ENCODE peak calls at places on chromosomes 4 and X, in four cellular contexts. L is WTC11, Q is K562, X is HepG2. I is an unnamed sample.
A peak's percentile ranks its signal among the peaks of the same experiment; 100 is the strongest.

GRCh38 chr4:21205821-21206531 is 505.7 kb downstream of the PACRGL start:
- DNase-seq in L (no peak), Q (no peak), X (peak; percentile 89), I (no peak)

GRCh38 chrX:2478546-2479419 is 22.0 kb downstream of the DHRSX start:
- DNase-seq in L (no peak), Q (no peak), X (no peak), I (no peak)

GRCh38 chr4:168886361-168886760 is 123.7 kb downstream of the CBR4 start:
- DNase-seq in L (no peak), Q (no peak), X (no peak), I (no peak)

GRCh38 chr4:8756816-8757215 is 114.8 kb downstream of the HMX1 start:
- DNase-seq in L (peak; percentile 12), Q (no peak), X (no peak), I (no peak)

GRCh38 chr4:155889036-155889793 is 14.3 kb upstream of the TDO2 start:
- DNase-seq in L (no peak), Q (no peak), X (no peak), I (no peak)

GRCh38 chr4:23333946-23334878 is 555.6 kb downstream of the PPARGC1A start:
- DNase-seq in L (peak; percentile 14), Q (peak; percentile 16), X (no peak), I (peak; percentile 3)

GRCh38 chr4:85496933-85497332 is 22.0 kb downstream of the ARHGAP24 start:
- DNase-seq in L (no peak), Q (no peak), X (no peak), I (no peak)

GRCh38 chrX:16838202-16839066 is 31.7 kb downstream of the RBBP7 start:
- DNase-seq in L (no peak), Q (no peak), X (no peak), I (no peak)

GRCh38 chr4:101419324-101420135 is 72.2 kb upstream of the PPP3CA start:
- DNase-seq in L (no peak), Q (no peak), X (no peak), I (no peak)

GRCh38 chrX:2451456-2452316 is 49.1 kb downstream of the DHRSX start:
- DNase-seq in L (peak; percentile 44), Q (peak; percentile 45), X (no peak), I (no peak)

GRCh38 chr4:2136736-2137135 is 77.6 kb downstream of the NAT8L start:
- DNase-seq in L (no peak), Q (no peak), X (no peak), I (no peak)

GRCh38 chr4:65968873-65969272 is 298.6 kb upstream of the EPHA5 start:
- DNase-seq in L (no peak), Q (no peak), X (peak; percentile 10), I (no peak)

GRCh38 chr4:154928640-154929257 is 147.7 kb downstream of the RBM46 start:
- DNase-seq in L (peak; percentile 40), Q (no peak), X (peak; percentile 32), I (peak; percentile 30)

GRCh38 chr4:48439988-48440387 is 43.2 kb upstream of the SLC10A4 start:
- DNase-seq in L (no peak), Q (no peak), X (no peak), I (no peak)

GRCh38 chrX:47232197-47232802 is 509 bp upstream of the USP11 start:
- DNase-seq in L (no peak), Q (no peak), X (no peak), I (no peak)

GRCh38 chr4:74278490-74278889 is 29.8 kb upstream of the EPGN start:
- DNase-seq in L (no peak), Q (peak; percentile 27), X (no peak), I (no peak)

GRCh38 chr4:18366762-18367358 is 345.3 kb upstream of the LCORL start:
- DNase-seq in L (no peak), Q (no peak), X (peak; percentile 24), I (no peak)

GRCh38 chr4:146340798-146341197 is 126.5 kb downstream of the REELD1 start:
- DNase-seq in L (no peak), Q (no peak), X (no peak), I (no peak)

GRCh38 chrX:40156472-40157227 is 58.9 kb upstream of the BCOR start:
- DNase-seq in L (peak; percentile 49), Q (no peak), X (no peak), I (no peak)

GRCh38 chr4:7186081-7186480 is 6.3 kb upstream of the SORCS2 start:
- DNase-seq in L (peak; percentile 64), Q (peak; percentile 60), X (peak; percentile 24), I (no peak)

DNA sequence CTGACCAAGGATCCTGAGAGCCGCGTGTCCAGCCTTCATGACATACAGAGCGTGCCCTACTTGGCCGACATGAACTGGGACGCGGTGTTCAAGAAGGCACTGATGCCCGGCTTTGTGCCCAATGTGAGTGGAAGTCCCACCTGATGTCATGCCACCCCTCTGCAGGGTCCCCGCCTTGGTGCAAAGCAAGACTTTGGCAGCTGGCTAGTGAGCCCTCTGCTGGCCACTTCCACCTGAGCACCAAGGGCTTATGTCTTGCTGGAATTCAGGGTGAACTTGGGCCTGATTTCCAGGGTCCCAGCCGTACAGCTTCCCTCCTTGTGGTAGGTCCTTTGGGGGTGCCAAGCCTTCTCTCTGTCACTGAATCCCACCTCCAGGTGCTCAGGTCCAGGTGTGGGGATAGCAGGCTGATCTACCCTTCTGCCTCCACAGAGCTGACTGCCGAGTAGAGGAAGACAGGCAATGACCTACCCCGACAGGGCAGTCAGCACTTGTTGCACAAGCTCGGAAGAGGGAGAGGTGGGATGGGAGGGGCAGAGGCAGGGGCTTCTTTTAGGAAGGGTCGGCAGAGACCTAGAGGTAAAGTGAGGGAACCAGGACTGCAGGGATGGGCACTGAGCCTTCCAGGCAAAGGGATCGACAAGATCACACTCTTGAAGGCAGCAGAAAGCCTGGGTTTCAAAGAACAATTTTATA is 248.1 kb downstream of the EVC2 start:
- DNase-seq in L (peak; percentile 66), Q (peak; percentile 49), X (peak; percentile 13), I (peak; percentile 60)
- TF ChIP-seq ELF4 in L (no peak), Q (no peak), X (no peak), I (no peak)

GRCh38 chrX:153800177-153800722 is 5.8 kb downstream of the SSR4 start:
- DNase-seq in L (no peak), Q (no peak), X (no peak), I (no peak)
- TF ChIP-seq ELF4 in L (no peak), Q (no peak), X (no peak), I (no peak)

DNA sequence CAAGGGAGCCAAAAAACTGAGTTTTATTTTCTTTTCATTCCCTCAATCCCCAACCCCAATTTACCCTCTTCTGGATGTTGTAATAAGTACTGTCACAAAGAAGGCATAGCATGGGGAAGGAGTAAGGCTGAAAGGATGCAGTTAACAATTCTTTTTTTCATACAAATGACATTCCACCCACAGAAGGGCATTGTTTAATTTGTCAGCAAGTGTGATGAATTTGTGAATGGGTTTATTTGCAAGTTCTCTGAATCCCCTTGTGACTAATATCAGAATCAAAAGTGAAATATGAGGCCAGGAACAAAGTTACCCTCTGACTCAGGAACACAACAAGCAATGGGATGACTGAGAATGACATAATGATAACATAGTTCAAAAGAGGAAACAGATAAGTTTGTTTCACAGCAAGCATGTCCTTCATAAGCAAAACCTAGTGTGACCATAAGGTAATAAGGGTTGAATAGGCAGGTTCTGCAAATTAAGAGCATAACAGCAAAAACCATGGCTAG is 2.1 kb downstream of the GEMIN8 start:
- DNase-seq in L (no peak), Q (peak; percentile 9), X (peak; percentile 1), I (no peak)
- TF ChIP-seq ELF4 in L (no peak), Q (no peak), X (no peak), I (no peak)

GRCh38 chrX:15055146-15055930 is 182.1 kb downstream of the MOSPD2 start:
- DNase-seq in L (no peak), Q (no peak), X (no peak), I (no peak)

GRCh38 chrX:15056044-15056443 is 182.8 kb downstream of the MOSPD2 start:
- DNase-seq in L (no peak), Q (no peak), X (no peak), I (no peak)

GRCh38 chrX:15059488-15059887 is 186.3 kb downstream of the MOSPD2 start:
- DNase-seq in L (no peak), Q (no peak), X (no peak), I (no peak)
- TF ChIP-seq ELF4 in L (no peak), Q (no peak), X (no peak), I (no peak)

GRCh38 chrX:65607070-65607742 is 60.2 kb upstream of the MSN start:
- DNase-seq in L (no peak), Q (no peak), X (no peak), I (no peak)
- TF ChIP-seq ELF4 in L (no peak), Q (no peak), X (no peak), I (no peak)

GRCh38 chrX:66684196-66684595 is 45.3 kb upstream of the EDA2R start:
- DNase-seq in L (no peak), Q (no peak), X (no peak), I (no peak)
- TF ChIP-seq ELF4 in L (no peak), Q (no peak), X (no peak), I (no peak)

DNA sequence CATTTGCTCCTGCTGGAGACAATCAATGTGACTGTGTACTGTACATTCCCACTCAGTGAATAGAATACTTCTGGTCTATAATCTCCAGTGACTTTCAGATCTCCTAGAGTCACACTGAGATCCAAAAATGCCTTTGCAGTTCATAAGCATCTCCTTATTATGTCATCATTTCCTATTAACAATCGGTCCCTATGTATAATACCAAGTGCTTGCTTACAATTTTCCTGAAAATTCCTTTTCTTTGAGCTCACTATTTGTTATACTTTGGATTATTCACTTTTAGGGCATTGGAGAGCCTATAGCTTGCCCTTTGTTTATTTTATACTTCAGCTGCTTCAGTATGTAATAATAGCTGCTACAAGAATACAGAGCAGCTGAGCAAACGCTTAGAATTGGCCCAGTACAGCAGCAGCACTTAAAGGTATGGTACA is 313.0 kb downstream of the DCTD start:
- DNase-seq in L (no peak), Q (no peak), X (no peak), I (no peak)
- TF ChIP-seq ELF4 in L (no peak), Q (no peak), X (no peak), I (no peak)

GRCh38 chr4:88728146-88728545 is 30.5 kb upstream of the NAP1L5 start:
- DNase-seq in L (no peak), Q (no peak), X (no peak), I (no peak)
- TF ChIP-seq ELF4 in L (no peak), Q (no peak), X (no peak), I (no peak)